ENCODE peak calls at places on chromosomes 4 and X, in six cellular contexts. E, X, J, D, G and P are unnamed samples.

GRCh38 chr4:105644270-105644669 is 64.2 kb downstream of the INTS12 start:
- DNase-seq in E (no peak), X (no peak), J (no peak), D (no peak), G (no peak), P (no peak)

GRCh38 chrX:74450803-74451449 is 29.6 kb downstream of the SLC16A2 start:
- DNase-seq in E (peak), X (peak), J (peak), D (no peak), G (peak), P (no peak)

GRCh38 chr4:165439344-165439743 is 60.5 kb downstream of the CPE start:
- DNase-seq in E (no peak), X (peak), J (peak), D (no peak), G (no peak), P (no peak)

GRCh38 chr4:184417802-184418511 is 56.4 kb downstream of the IRF2 start:
- DNase-seq in E (peak), X (peak), J (peak), D (no peak), G (peak), P (no peak)

GRCh38 chr4:94917146-94917545 is 159.4 kb downstream of the BMPR1B start:
- DNase-seq in E (no peak), X (no peak), J (no peak), D (no peak), G (no peak), P (no peak)

GRCh38 chr4:78544681-78545080 is 6.9 kb upstream of the ANXA3 start:
- DNase-seq in E (no peak), X (no peak), J (no peak), D (no peak), G (no peak), P (no peak)

GRCh38 chr4:80431203-80431602 is 95.7 kb downstream of the CFAP299 start:
- DNase-seq in E (no peak), X (no peak), J (no peak), D (no peak), G (no peak), P (no peak)

GRCh38 chr4:98287328-98287727 is 26.1 kb downstream of the RAP1GDS1 start:
- DNase-seq in E (no peak), X (no peak), J (no peak), D (no peak), G (no peak), P (no peak)

GRCh38 chrX:79482686-79483085 is 115.6 kb upstream of the ITM2A start:
- DNase-seq in E (no peak), X (no peak), J (no peak), D (no peak), G (no peak), P (no peak)

GRCh38 chr4:88569944-88570455 is 22.3 kb upstream of the HERC3 start:
- DNase-seq in E (no peak), X (no peak), J (peak), D (no peak), G (no peak), P (peak)

GRCh38 chr4:6782846-6783110 is 251 bp downstream of the KIAA0232 start:
- DNase-seq in E (no peak), X (no peak), J (no peak), D (no peak), G (no peak), P (no peak)

GRCh38 chr4:8709050-8709728 is 116.6 kb downstream of the CPZ start:
- DNase-seq in E (no peak), X (no peak), J (no peak), D (no peak), G (no peak), P (no peak)

GRCh38 chr4:25477251-25477650 is 100.2 kb downstream of the ANAPC4 start:
- DNase-seq in E (no peak), X (no peak), J (peak), D (no peak), G (no peak), P (no peak)

GRCh38 chrX:134803551-134804183 is 145.4 kb upstream of the PLAC1 start:
- DNase-seq in E (no peak), X (no peak), J (no peak), D (no peak), G (no peak), P (peak)

GRCh38 chrX:53695901-53696300 is 9.4 kb upstream of the HUWE1 start:
- DNase-seq in E (no peak), X (no peak), J (no peak), D (no peak), G (no peak), P (no peak)

GRCh38 chr4:7206385-7206784 is 14.0 kb downstream of the SORCS2 start:
- DNase-seq in E (no peak), X (peak), J (peak), D (no peak), G (no peak), P (no peak)

GRCh38 chr4:3802571-3803474 is 36.6 kb downstream of the ADRA2C start:
- DNase-seq in E (no peak), X (no peak), J (no peak), D (no peak), G (no peak), P (no peak)

GRCh38 chrX:119729408-119730201 is 28.8 kb upstream of the SOWAHD start:
- DNase-seq in E (peak), X (peak), J (peak), D (peak), G (peak), P (peak)

GRCh38 chr4:56272003-56272402 is 115.3 kb downstream of the AASDH start:
- DNase-seq in E (no peak), X (no peak), J (no peak), D (no peak), G (no peak), P (no peak)

GRCh38 chrX:40504801-40505605 is 75.8 kb upstream of the ATP6AP2 start:
- DNase-seq in E (no peak), X (no peak), J (peak), D (no peak), G (no peak), P (peak)

GRCh38 chr4:6043188-6043587 is 25.0 kb upstream of the C4orf50 start:
- DNase-seq in E (no peak), X (no peak), J (no peak), D (no peak), G (no peak), P (no peak)

GRCh38 chrX:63746278-63746677 is 38.7 kb downstream of the ARHGEF9 start:
- DNase-seq in E (no peak), X (no peak), J (no peak), D (no peak), G (no peak), P (no peak)

GRCh38 chrX:28586891-28587635 is at the start of gene IL1RAPL1:
- DNase-seq in E (no peak), X (peak), J (peak), D (no peak), G (peak), P (no peak)

GRCh38 chrX:45769919-45770582 is 569.4 kb upstream of the DIPK2B start:
- DNase-seq in E (no peak), X (peak), J (peak), D (no peak), G (peak), P (no peak)

GRCh38 chrX:135632353-135632752 is 81.1 kb upstream of the CT45A1 start:
- DNase-seq in E (no peak), X (peak), J (no peak), D (peak), G (no peak), P (no peak)

GRCh38 chrX:155896512-155896911 is 15.4 kb downstream of the VAMP7 start:
- DNase-seq in E (no peak), X (no peak), J (no peak), D (no peak), G (no peak), P (no peak)
- TF ChIP-seq EZH2phosphoT487 in E (no peak), X (no peak), J (no peak), D (no peak), G (no peak), P (no peak)

GRCh38 chrX:20362268-20363002 is 95.7 kb upstream of the RPS6KA3 start:
- DNase-seq in E (no peak), X (peak), J (peak), D (no peak), G (peak), P (no peak)
- TF ChIP-seq EZH2phosphoT487 in E (no peak), X (no peak), J (no peak), D (no peak), G (no peak), P (no peak)

DNA sequence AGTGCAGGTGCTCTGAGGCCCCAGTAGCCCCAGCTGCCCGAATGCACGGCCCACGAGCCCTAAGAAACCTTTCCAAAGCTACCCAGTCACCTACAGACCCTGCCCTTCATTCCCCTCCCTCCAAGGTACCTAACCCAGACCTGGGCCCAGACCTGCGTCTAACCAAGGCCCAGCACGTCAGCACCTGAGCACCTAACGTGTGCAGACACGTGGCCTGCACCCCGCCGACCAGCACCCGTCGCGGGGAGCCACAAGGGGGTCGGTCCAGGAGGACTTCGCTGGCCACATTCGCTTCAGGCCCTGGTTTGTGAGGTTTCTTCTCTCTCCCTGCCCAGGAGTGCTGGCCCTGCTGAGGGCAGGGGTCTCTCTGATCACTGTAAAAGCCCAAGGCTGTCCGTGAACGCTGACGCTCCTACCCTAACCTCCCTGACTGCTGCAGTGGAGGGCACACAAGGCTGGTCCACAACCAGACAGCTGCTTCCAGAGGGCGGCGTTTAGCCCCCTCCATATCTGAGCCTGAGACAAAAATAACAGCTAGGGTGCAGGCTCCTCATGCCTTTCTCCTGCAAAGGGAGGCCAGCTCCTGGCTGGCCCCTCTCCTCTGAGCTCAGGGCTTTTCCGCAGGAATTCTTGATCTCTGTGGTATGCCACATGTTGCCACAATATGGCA is 31.8 kb downstream of the WDR1 start:
- DNase-seq in E (no peak), X (no peak), J (no peak), D (no peak), G (no peak), P (no peak)
- TF ChIP-seq EZH2phosphoT487 in E (no peak), X (no peak), J (no peak), D (no peak), G (no peak), P (no peak)

DNA sequence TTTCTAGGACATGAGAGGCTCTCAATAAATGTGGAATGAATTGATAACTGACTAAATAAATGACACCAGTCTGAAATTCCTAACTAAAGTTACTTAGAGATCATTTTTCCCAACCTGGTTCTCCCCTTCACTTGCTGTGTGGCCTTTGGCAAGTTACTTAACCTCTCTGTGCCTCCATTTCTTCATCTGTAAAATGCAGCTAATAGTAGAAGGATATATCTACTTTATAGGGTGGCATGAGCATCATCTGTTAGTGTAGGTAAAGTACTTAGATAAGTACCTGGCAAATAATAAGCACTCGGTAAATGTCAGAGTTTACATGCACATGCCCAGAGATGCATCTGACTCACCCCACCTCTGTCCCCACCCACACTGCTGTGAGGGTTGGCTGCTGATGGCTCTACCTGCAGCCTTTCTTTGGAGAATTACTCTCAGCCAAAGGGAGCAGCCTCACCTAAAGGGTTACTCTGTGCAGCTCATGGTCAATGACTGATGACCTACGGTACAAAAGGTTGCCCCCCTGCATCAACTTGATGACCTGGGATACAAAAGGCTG is 139.3 kb downstream of the CHIC2 start:
- DNase-seq in E (no peak), X (peak), J (no peak), D (no peak), G (no peak), P (no peak)
- TF ChIP-seq EZH2phosphoT487 in E (no peak), X (no peak), J (no peak), D (no peak), G (no peak), P (no peak)

GRCh38 chr4:168832746-168833575 is 177.1 kb downstream of the CBR4 start:
- DNase-seq in E (no peak), X (no peak), J (peak), D (no peak), G (peak), P (peak)
- TF ChIP-seq EZH2phosphoT487 in E (no peak), X (no peak), J (no peak), D (no peak), G (no peak), P (no peak)

GRCh38 chr4:101418055-101418454 is 70.7 kb upstream of the PPP3CA start:
- DNase-seq in E (no peak), X (no peak), J (no peak), D (no peak), G (no peak), P (no peak)
- TF ChIP-seq EZH2phosphoT487 in E (no peak), X (no peak), J (no peak), D (no peak), G (no peak), P (no peak)